ENCODE peak calls at places on chromosomes 5 and 9, in five cellular contexts. One of them, this sample, is unnamed.

GRCh38 chr5:147359551-147359950 is 124.7 kb downstream of the STK32A start:
- DNase-seq in endothelial cell: no peak
- DNase-seq in AG09309: no peak
- DNase-seq in neural crest cell: no peak
- DNase-seq in GM12865: no peak
- DNase-seq in this sample: no peak

GRCh38 chr5:132471944-132472343 is 18.6 kb downstream of the IRF1 start:
- DNase-seq in neural crest cell: no peak
- DNase-seq in GM12865: no peak
- DNase-seq in endothelial cell: no peak
- DNase-seq in AG09309: no peak
- DNase-seq in this sample: no peak

GRCh38 chr5:1701884-1702283 is 97.8 kb downstream of the MRPL36 start:
- DNase-seq in AG09309: no peak
- DNase-seq in neural crest cell: no peak
- DNase-seq in GM12865: no peak
- DNase-seq in endothelial cell: no peak
- DNase-seq in this sample: no peak

GRCh38 chr9:8679405-8679951 is 879.9 kb upstream of the DMAC1 start:
- DNase-seq in endothelial cell: no peak
- DNase-seq in AG09309: no peak
- DNase-seq in GM12865: no peak
- DNase-seq in neural crest cell: no peak
- DNase-seq in this sample: no peak

GRCh38 chr5:83095973-83096539 is 18.7 kb downstream of the XRCC4 start:
- DNase-seq in neural crest cell: no peak
- DNase-seq in endothelial cell: no peak
- DNase-seq in GM12865: no peak
- DNase-seq in AG09309: no peak
- DNase-seq in this sample: no peak

GRCh38 chr5:77223653-77224052 is 13.2 kb downstream of the PDE8B start:
- DNase-seq in endothelial cell: no peak
- DNase-seq in neural crest cell: no peak
- DNase-seq in AG09309: no peak
- DNase-seq in GM12865: no peak
- DNase-seq in this sample: no peak

GRCh38 chr9:72294952-72295351 is 70.1 kb downstream of the ZFAND5 start:
- DNase-seq in AG09309: no peak
- DNase-seq in neural crest cell: no peak
- DNase-seq in GM12865: no peak
- DNase-seq in endothelial cell: no peak
- DNase-seq in this sample: no peak

GRCh38 chr5:59187772-59188347 is 605.0 kb downstream of the RAB3C start:
- DNase-seq in AG09309: no peak
- DNase-seq in GM12865: no peak
- DNase-seq in neural crest cell: no peak
- DNase-seq in endothelial cell: no peak
- DNase-seq in this sample: no peak

GRCh38 chr5:131214828-131215227 is 44.1 kb downstream of the LYRM7 start:
- DNase-seq in AG09309: no peak
- DNase-seq in endothelial cell: no peak
- DNase-seq in GM12865: no peak
- DNase-seq in neural crest cell: no peak
- DNase-seq in this sample: no peak

GRCh38 chr9:6502399-6502798 is 89.4 kb downstream of the UHRF2 start:
- DNase-seq in endothelial cell: no peak
- DNase-seq in AG09309: no peak
- DNase-seq in GM12865: no peak
- DNase-seq in neural crest cell: no peak
- DNase-seq in this sample: no peak

GRCh38 chr5:62521319-62521718 is 57.3 kb upstream of the LRRC70 start:
- DNase-seq in AG09309: no peak
- DNase-seq in GM12865: peak
- DNase-seq in endothelial cell: no peak
- DNase-seq in neural crest cell: no peak
- DNase-seq in this sample: peak

GRCh38 chr5:135488727-135489465 is 36.7 kb upstream of the TIFAB start:
- DNase-seq in AG09309: no peak
- DNase-seq in GM12865: no peak
- DNase-seq in neural crest cell: peak
- DNase-seq in endothelial cell: peak
- DNase-seq in this sample: peak

GRCh38 chr9:98455256-98455956 is 200.0 kb upstream of the TBC1D2 start:
- DNase-seq in AG09309: no peak
- DNase-seq in endothelial cell: no peak
- DNase-seq in neural crest cell: no peak
- DNase-seq in GM12865: no peak
- DNase-seq in this sample: no peak

DNA sequence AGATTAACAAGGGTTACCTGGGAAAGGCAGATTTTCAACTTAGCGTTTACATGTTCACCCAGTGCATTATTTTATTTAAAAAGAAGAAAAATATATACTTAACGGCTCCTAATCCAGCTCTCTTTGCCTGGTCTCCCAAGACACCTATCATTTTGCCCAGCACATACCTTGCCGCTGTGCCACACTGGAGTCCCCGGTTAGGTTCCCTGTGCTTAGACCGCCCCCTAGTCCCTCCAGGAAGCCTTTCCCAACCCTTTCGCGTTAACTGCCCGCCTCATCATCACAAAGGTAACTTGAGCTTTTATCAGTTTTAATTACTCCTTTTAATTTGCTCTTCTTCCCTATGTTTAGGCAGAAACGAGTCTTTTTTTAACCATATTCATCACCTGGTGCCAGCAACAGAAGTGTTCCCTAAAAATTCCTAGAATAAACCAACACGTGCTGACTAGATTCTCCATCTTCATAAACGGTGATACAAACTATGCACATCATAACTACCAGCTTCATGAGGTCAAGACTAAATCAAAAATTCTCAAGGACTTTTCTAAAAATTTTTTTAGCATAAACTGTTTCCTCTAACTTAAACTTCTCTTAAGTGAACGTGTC is 19.7 kb downstream of the DNAJA1 start:
- DNase-seq in GM12865: no peak
- DNase-seq in neural crest cell: no peak
- DNase-seq in endothelial cell: peak
- DNase-seq in AG09309: no peak
- DNase-seq in this sample: no peak
- TF ChIP-seq CTCF in GM12865: no peak
- TF ChIP-seq CTCF in neural crest cell: no peak
- TF ChIP-seq CTCF in endothelial cell: no peak
- TF ChIP-seq CTCF in AG09309: no peak
- TF ChIP-seq CTCF in this sample: no peak

GRCh38 chr5:141853895-141854626 is 24.1 kb downstream of the PCDH1 start:
- DNase-seq in endothelial cell: no peak
- DNase-seq in neural crest cell: no peak
- DNase-seq in GM12865: no peak
- DNase-seq in AG09309: no peak
- DNase-seq in this sample: no peak
- TF ChIP-seq CTCF in endothelial cell: peak
- TF ChIP-seq CTCF in neural crest cell: no peak
- TF ChIP-seq CTCF in GM12865: no peak
- TF ChIP-seq CTCF in AG09309: no peak
- TF ChIP-seq CTCF in this sample: no peak

DNA sequence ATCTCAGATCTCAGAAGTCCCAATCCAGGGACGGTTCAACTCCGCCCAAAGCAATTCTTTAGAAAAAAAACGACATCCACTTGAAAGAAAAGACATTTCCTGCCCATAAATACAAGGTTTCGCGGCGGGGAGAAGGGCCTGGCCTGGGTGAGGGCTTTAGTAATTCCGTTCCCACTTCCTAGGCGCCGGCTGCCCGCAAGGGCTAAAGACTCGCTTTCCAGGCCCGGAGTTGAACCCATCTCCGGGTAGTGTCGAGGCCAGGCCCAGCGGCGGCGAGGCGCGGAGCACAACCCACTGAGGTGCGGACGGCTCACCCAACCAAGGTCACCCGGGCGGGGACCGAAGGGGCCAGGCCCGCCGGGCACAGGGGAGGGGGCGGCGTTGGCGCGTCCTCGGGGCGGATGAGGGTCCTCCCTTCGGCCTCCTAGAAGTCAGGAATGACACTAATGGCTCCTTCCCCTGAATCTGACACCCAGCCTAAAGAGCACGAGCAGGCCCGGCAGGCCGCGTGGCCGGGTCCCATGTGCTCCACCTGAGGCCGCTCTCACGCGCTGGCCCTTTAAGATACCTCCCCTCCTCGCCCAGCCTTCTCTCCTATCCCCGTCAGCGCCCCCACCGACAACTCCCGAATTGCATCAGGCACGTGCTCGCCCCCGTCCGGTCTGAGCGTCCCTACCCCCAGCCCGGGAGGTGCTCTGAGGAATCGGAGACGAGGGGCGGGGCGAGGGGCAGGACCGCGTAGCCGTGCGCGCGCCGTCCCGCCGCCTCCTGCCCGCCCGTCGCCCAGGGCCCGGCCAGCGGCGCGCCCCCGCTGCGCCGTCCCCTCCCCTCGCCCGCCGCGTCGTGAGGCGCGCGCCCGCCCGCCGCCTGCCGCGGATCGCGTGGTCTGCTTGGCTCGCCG is 467 bp upstream of the LARP1 start:
- DNase-seq in GM12865: peak
- DNase-seq in AG09309: peak
- DNase-seq in neural crest cell: peak
- DNase-seq in endothelial cell: peak
- DNase-seq in this sample: peak
- TF ChIP-seq CTCF in GM12865: peak
- TF ChIP-seq CTCF in AG09309: peak
- TF ChIP-seq CTCF in neural crest cell: peak
- TF ChIP-seq CTCF in endothelial cell: no peak
- TF ChIP-seq CTCF in this sample: peak

DNA sequence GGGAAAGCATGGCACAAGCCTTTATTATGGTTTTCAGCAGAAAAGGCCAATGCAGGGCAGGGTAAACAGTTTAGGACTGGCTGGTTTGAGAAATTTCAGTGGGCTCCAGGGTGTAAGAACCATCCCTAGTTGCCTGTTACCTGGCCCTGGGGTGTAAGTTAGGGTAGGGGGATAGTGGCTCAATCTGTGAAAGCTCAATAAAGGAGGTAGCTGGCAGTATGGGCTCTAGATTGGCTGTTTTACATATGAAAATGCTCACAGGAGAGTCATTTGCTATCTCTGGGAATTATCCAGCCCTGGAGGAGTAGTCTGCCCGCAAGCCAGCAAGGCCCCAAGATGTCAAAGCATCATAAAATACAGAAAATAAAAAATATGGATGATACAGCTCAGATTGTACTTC is 31.2 kb downstream of the SSBP2 start:
- DNase-seq in neural crest cell: no peak
- DNase-seq in endothelial cell: no peak
- DNase-seq in GM12865: no peak
- DNase-seq in AG09309: no peak
- DNase-seq in this sample: no peak
- TF ChIP-seq CTCF in neural crest cell: no peak
- TF ChIP-seq CTCF in endothelial cell: no peak
- TF ChIP-seq CTCF in GM12865: no peak
- TF ChIP-seq CTCF in AG09309: no peak
- TF ChIP-seq CTCF in this sample: no peak

DNA sequence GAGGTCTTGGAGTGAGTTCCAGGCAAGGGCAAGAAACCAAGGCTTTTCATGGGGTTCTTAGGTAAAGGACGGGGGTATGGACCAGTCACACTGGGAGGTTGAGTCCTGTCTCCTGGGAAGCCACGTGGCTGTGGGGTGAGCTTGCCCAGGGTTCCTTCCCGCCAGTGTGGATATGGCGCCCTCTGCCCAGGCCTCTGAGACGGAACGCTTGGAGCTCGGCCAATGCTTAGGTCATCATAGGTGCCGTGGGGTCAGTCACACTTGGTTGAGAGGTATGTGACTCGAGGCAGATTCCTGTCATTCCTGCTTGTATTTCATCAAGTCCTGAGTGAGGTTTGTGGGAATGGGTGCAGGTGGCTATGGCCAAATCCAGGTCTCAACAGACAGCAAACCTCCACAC is 46.2 kb downstream of the TENT4A start:
- DNase-seq in neural crest cell: no peak
- DNase-seq in endothelial cell: no peak
- DNase-seq in AG09309: no peak
- DNase-seq in GM12865: no peak
- DNase-seq in this sample: peak
- TF ChIP-seq CTCF in neural crest cell: no peak
- TF ChIP-seq CTCF in endothelial cell: no peak
- TF ChIP-seq CTCF in AG09309: no peak
- TF ChIP-seq CTCF in GM12865: peak
- TF ChIP-seq CTCF in this sample: no peak

GRCh38 chr5:10351882-10352395 is 1.6 kb upstream of the MARCHF6 start:
- DNase-seq in AG09309: no peak
- DNase-seq in neural crest cell: no peak
- DNase-seq in GM12865: no peak
- DNase-seq in endothelial cell: no peak
- DNase-seq in this sample: no peak
- TF ChIP-seq CTCF in AG09309: no peak
- TF ChIP-seq CTCF in neural crest cell: no peak
- TF ChIP-seq CTCF in GM12865: no peak
- TF ChIP-seq CTCF in endothelial cell: no peak
- TF ChIP-seq CTCF in this sample: no peak

GRCh38 chr9:90893706-90894105 is 92.1 kb downstream of the SYK start:
- DNase-seq in endothelial cell: no peak
- DNase-seq in AG09309: no peak
- DNase-seq in GM12865: no peak
- DNase-seq in neural crest cell: no peak
- DNase-seq in this sample: no peak

GRCh38 chr9:90898229-90898628 is 96.6 kb downstream of the SYK start:
- DNase-seq in endothelial cell: no peak
- DNase-seq in GM12865: no peak
- DNase-seq in AG09309: no peak
- DNase-seq in neural crest cell: no peak
- DNase-seq in this sample: no peak

GRCh38 chr9:90896231-90896630 is 94.6 kb downstream of the SYK start:
- DNase-seq in neural crest cell: no peak
- DNase-seq in endothelial cell: no peak
- DNase-seq in GM12865: no peak
- DNase-seq in AG09309: no peak
- DNase-seq in this sample: no peak

GRCh38 chr9:90895786-90896185 is 94.2 kb downstream of the SYK start:
- DNase-seq in endothelial cell: no peak
- DNase-seq in AG09309: no peak
- DNase-seq in neural crest cell: no peak
- DNase-seq in GM12865: no peak
- DNase-seq in this sample: no peak

GRCh38 chr9:90894956-90895687 is 93.5 kb downstream of the SYK start:
- DNase-seq in AG09309: no peak
- DNase-seq in neural crest cell: peak
- DNase-seq in endothelial cell: peak
- DNase-seq in GM12865: no peak
- DNase-seq in this sample: no peak
- TF ChIP-seq CTCF in AG09309: peak
- TF ChIP-seq CTCF in neural crest cell: peak
- TF ChIP-seq CTCF in endothelial cell: peak
- TF ChIP-seq CTCF in GM12865: peak
- TF ChIP-seq CTCF in this sample: peak

DNA sequence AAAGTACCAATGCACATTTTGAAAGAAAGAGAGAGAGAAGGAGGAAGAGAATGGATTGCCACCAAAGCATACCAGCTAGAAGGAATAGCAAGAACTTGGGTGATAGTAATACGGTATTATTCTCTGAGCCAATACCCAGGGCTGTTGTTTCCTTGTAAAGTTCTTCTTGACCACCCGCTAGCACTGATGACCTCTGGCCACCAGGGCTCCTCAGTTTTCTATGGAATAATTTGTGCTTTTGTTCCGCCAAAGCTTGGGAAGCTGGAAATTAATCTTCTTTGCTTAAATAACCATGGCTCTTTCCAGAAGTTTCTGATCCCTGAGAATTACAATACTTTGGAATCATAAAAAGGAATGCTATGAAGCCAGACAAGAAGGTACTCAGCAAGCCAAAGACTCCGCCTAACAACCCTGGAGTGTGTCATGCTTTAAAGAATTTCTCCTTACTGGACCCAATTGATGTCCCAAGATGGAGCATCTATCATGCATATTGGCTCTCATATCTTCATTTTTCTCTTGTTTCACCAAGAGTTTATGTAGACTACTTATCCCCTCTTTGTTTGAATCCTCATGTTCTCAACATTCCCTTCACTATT is 29.8 kb downstream of the OR2K2 start:
- DNase-seq in GM12865: no peak
- DNase-seq in neural crest cell: no peak
- DNase-seq in AG09309: no peak
- DNase-seq in endothelial cell: no peak
- DNase-seq in this sample: no peak
- TF ChIP-seq CTCF in GM12865: peak
- TF ChIP-seq CTCF in neural crest cell: no peak
- TF ChIP-seq CTCF in AG09309: no peak
- TF ChIP-seq CTCF in endothelial cell: no peak
- TF ChIP-seq CTCF in this sample: no peak

This sample was measured in GM13976.